ENCODE peak calls at places on chromosomes 16 and 17, in ten cellular contexts. Y is stomach, Z is mucosa of descending colon, B is GM23338, J is SK-N-SH, F is psoas muscle, Q is ascending aorta, L is IMR-90, V is upper lobe of right lung, M is upper lobe of left lung. O is an unnamed sample.

GRCh38 chr17:68195667-68196393 is 52.0 kb upstream of the AMZ2 start:
- DNase-seq in Y (no peak), Z (no peak), B (peak), J (peak), F (peak), Q (no peak), L (no peak), V (no peak), M (peak), O (no peak)

GRCh38 chr17:46192484-46193245 is 564 bp downstream of the KANSL1 start:
- DNase-seq in Y (peak), Z (peak), B (peak), J (peak), F (peak), Q (no peak), L (peak), V (peak), M (peak), O (peak)

GRCh38 chr17:7417056-7417655 is 3.0 kb upstream of the SPEM1 start:
- DNase-seq in Y (no peak), Z (no peak), B (no peak), J (no peak), F (no peak), Q (no peak), L (no peak), V (no peak), M (peak), O (no peak)

GRCh38 chr16:15621889-15622288 is 21.1 kb downstream of the MARF1 start:
- DNase-seq in Y (no peak), Z (no peak), B (no peak), J (no peak), F (no peak), Q (no peak), L (no peak), V (no peak), M (no peak), O (no peak)

GRCh38 chr16:51404386-51404785 is 253.3 kb upstream of the SALL1 start:
- DNase-seq in Y (no peak), Z (no peak), B (no peak), J (no peak), F (no peak), Q (no peak), L (peak), V (no peak), M (no peak), O (peak)

GRCh38 chr16:68644715-68645493 is at the start of gene CDH3:
- DNase-seq in Y (peak), Z (peak), B (peak), J (peak), F (no peak), Q (no peak), L (no peak), V (peak), M (peak), O (peak)

GRCh38 chr16:27827765-27828164 is 235.7 kb downstream of the GSG1L start:
- DNase-seq in Y (no peak), Z (no peak), B (no peak), J (no peak), F (no peak), Q (no peak), L (no peak), V (peak), M (no peak), O (no peak)

GRCh38 chr17:78919816-78920516 is 5.2 kb downstream of the TIMP2 start:
- DNase-seq in Y (no peak), Z (no peak), B (no peak), J (no peak), F (no peak), Q (no peak), L (no peak), V (no peak), M (no peak), O (no peak)

GRCh38 chr16:73066321-73066926 is 18.5 kb upstream of the ZFHX3 start:
- DNase-seq in Y (no peak), Z (peak), B (peak), J (no peak), F (no peak), Q (no peak), L (no peak), V (no peak), M (peak), O (no peak)

GRCh38 chr17:80846932-80847331 is 144.7 kb upstream of the CHMP6 start:
- DNase-seq in Y (no peak), Z (no peak), B (no peak), J (no peak), F (no peak), Q (no peak), L (no peak), V (peak), M (peak), O (no peak)

GRCh38 chr17:80782536-80783427 is 208.9 kb upstream of the CHMP6 start:
- DNase-seq in Y (no peak), Z (no peak), B (no peak), J (no peak), F (no peak), Q (no peak), L (peak), V (no peak), M (no peak), O (no peak)

GRCh38 chr16:2042171-2042570 is 5.5 kb downstream of the NTHL1 start:
- DNase-seq in Y (peak), Z (peak), B (no peak), J (no peak), F (no peak), Q (no peak), L (no peak), V (peak), M (peak), O (no peak)

GRCh38 chr17:49521088-49521450 is 26.0 kb downstream of the NGFR start:
- DNase-seq in Y (no peak), Z (no peak), B (no peak), J (peak), F (no peak), Q (no peak), L (no peak), V (no peak), M (no peak), O (no peak)

GRCh38 chr17:27991594-27991993 is 50.9 kb upstream of the NLK start:
- DNase-seq in Y (no peak), Z (no peak), B (no peak), J (no peak), F (no peak), Q (no peak), L (no peak), V (no peak), M (no peak), O (no peak)

GRCh38 chr17:28563475-28563874 is 7.8 kb downstream of the PIGS start:
- DNase-seq in Y (no peak), Z (no peak), B (no peak), J (no peak), F (no peak), Q (no peak), L (peak), V (no peak), M (no peak), O (peak)

GRCh38 chr16:24255446-24256352 is at the start of gene CACNG3:
- DNase-seq in Y (no peak), Z (peak), B (peak), J (peak), F (peak), Q (no peak), L (peak), V (peak), M (peak), O (no peak)

GRCh38 chr16:63539276-63539675 is 1503.0 kb upstream of the CDH8 start:
- DNase-seq in Y (no peak), Z (no peak), B (no peak), J (no peak), F (no peak), Q (no peak), L (no peak), V (no peak), M (no peak), O (no peak)

GRCh38 chr17:72977768-72978417 is 114.6 kb downstream of the SLC39A11 start:
- DNase-seq in Y (no peak), Z (no peak), B (no peak), J (no peak), F (no peak), Q (no peak), L (peak), V (no peak), M (peak), O (peak)

GRCh38 chr16:81528258-81528657 is 83.7 kb downstream of the CMIP start:
- DNase-seq in Y (no peak), Z (no peak), B (no peak), J (no peak), F (no peak), Q (no peak), L (no peak), V (peak), M (no peak), O (no peak)

GRCh38 chr16:56244612-56245011 is 53.3 kb downstream of the GNAO1 start:
- DNase-seq in Y (no peak), Z (no peak), B (no peak), J (no peak), F (no peak), Q (no peak), L (no peak), V (no peak), M (no peak), O (no peak)

GRCh38 chr16:75380870-75381269 is 52.4 kb downstream of the CFDP1 start:
- DNase-seq in Y (no peak), Z (no peak), B (no peak), J (no peak), F (no peak), Q (no peak), L (peak), V (no peak), M (no peak), O (no peak)

GRCh38 chr17:78360371-78361226 is 722 bp upstream of the SOCS3 start:
- DNase-seq in Y (peak), Z (peak), B (peak), J (peak), F (peak), Q (peak), L (peak), V (peak), M (peak), O (peak)

GRCh38 chr17:81479175-81479574 is 33.4 kb downstream of the ACTG1 start:
- DNase-seq in Y (no peak), Z (no peak), B (no peak), J (peak), F (no peak), Q (no peak), L (no peak), V (no peak), M (no peak), O (no peak)

GRCh38 chr16:73058221-73058615 is 10.3 kb upstream of the ZFHX3 start:
- DNase-seq in Y (peak), Z (peak), B (peak), J (peak), F (peak), Q (no peak), L (no peak), V (peak), M (peak), O (peak)

GRCh38 chr17:35865412-35866355 is 3.0 kb downstream of the HEATR9 start:
- DNase-seq in Y (no peak), Z (no peak), B (no peak), J (no peak), F (no peak), Q (no peak), L (peak), V (no peak), M (no peak), O (no peak)

GRCh38 chr17:63356275-63356905 is 89.7 kb downstream of the CYB561 start:
- DNase-seq in Y (no peak), Z (no peak), B (no peak), J (no peak), F (no peak), Q (no peak), L (peak), V (no peak), M (no peak), O (no peak)

GRCh38 chr16:81601601-81602251 is 157.1 kb downstream of the CMIP start:
- DNase-seq in Y (no peak), Z (no peak), B (no peak), J (peak), F (no peak), Q (no peak), L (peak), V (no peak), M (peak), O (no peak)

GRCh38 chr16:69917739-69918138 is 33.4 kb upstream of the CLEC18A start:
- DNase-seq in Y (no peak), Z (no peak), B (peak), J (no peak), F (peak), Q (no peak), L (peak), V (no peak), M (peak), O (no peak)

GRCh38 chr16:78455861-78456260 is 356.4 kb downstream of the WWOX start:
- DNase-seq in Y (peak), Z (no peak), B (no peak), J (no peak), F (no peak), Q (no peak), L (no peak), V (no peak), M (no peak), O (no peak)

GRCh38 chr17:1486802-1487695 is 5.4 kb downstream of the MYO1C start:
- DNase-seq in Y (peak), Z (peak), B (peak), J (no peak), F (peak), Q (peak), L (no peak), V (peak), M (peak), O (peak)

DNA sequence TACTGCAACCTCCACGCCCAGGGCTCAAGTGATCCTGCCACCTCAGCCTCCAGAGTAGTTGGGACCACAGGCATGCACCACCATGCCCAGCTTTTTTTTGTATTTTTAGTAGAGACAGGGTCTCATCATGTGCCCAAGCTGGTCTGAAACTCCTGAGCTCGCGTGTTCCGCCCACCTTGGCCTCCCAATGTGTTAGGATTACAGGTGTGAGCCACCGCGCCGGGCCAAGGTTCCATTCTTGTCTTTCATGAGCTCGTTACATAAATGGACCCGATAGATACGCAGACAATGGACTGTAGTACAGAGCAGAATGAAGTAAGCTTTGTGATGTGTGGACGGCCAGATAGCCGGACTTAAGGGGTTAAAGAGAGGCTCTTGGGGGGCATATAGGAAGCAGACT is 19.3 kb downstream of the UBN1 start:
- DNase-seq in Y (no peak), Z (no peak), B (no peak), J (no peak), F (no peak), Q (no peak), L (no peak), V (no peak), M (no peak), O (no peak)
- TF ChIP-seq CTCF in Y (no peak), Z (no peak), B (no peak), J (no peak), F (no peak), Q (no peak), L (no peak), V (no peak), M (no peak), O (no peak)

GRCh38 chr17:55527520-55528118 is 16.4 kb upstream of the SMIM36 start:
- DNase-seq in Y (no peak), Z (no peak), B (peak), J (peak), F (no peak), Q (no peak), L (peak), V (no peak), M (no peak), O (peak)
- TF ChIP-seq CTCF in Y (peak), Z (no peak), B (peak), J (peak), F (peak), Q (peak), L (peak), V (peak), M (peak), O (no peak)

DNA sequence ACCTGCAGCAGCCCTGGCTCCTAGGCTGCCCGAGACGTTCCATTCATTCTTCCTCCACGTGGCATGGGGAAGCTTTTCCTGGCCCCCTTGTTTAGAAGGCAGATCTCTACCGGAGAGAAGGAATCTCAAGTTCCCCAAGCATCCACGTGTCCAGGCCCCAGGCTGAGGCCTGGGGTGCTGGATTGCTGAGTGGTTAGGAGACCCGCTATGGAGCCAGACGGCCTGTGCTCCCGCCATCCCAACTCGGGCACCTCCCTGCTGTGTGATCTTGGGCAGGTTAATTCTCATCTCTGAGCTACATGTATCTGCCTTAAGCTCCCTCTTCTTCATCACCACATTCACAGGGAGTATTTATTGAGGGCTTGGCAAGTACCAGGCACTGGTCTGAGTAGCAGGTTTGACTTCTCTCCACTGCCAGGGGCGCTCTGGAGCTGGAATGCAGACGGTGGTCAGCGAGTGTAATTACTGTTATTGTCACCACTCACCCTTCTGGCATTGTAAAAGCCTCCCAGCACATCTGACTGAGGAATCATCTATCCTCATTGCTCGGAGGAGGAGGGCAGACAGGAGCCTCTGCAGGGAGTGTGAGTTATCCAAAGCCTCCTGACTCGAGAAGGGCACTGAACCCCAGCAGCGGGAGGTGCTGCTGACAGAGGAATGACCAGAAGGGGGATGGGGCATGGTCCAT is 1.1 kb upstream of the ADGRG1 start:
- DNase-seq in Y (no peak), Z (peak), B (peak), J (peak), F (no peak), Q (no peak), L (peak), V (no peak), M (no peak), O (peak)
- TF ChIP-seq CTCF in Y (no peak), Z (no peak), B (peak), J (peak), F (no peak), Q (no peak), L (peak), V (no peak), M (no peak), O (no peak)

GRCh38 chr16:11295672-11296071 is 14.5 kb upstream of the PRM1 start:
- DNase-seq in Y (no peak), Z (no peak), B (no peak), J (no peak), F (no peak), Q (no peak), L (no peak), V (no peak), M (no peak), O (no peak)

GRCh38 chr16:11298143-11298900 is 17.2 kb upstream of the PRM1 start:
- DNase-seq in Y (no peak), Z (no peak), B (no peak), J (no peak), F (no peak), Q (no peak), L (no peak), V (no peak), M (no peak), O (no peak)

GRCh38 chr16:11296351-11296705 is 15.2 kb upstream of the PRM1 start:
- DNase-seq in Y (no peak), Z (no peak), B (no peak), J (no peak), F (no peak), Q (no peak), L (no peak), V (no peak), M (no peak), O (no peak)

GRCh38 chr16:11296706-11297491 is 15.8 kb upstream of the PRM1 start:
- DNase-seq in Y (peak), Z (no peak), B (no peak), J (no peak), F (no peak), Q (no peak), L (no peak), V (no peak), M (no peak), O (no peak)

DNA sequence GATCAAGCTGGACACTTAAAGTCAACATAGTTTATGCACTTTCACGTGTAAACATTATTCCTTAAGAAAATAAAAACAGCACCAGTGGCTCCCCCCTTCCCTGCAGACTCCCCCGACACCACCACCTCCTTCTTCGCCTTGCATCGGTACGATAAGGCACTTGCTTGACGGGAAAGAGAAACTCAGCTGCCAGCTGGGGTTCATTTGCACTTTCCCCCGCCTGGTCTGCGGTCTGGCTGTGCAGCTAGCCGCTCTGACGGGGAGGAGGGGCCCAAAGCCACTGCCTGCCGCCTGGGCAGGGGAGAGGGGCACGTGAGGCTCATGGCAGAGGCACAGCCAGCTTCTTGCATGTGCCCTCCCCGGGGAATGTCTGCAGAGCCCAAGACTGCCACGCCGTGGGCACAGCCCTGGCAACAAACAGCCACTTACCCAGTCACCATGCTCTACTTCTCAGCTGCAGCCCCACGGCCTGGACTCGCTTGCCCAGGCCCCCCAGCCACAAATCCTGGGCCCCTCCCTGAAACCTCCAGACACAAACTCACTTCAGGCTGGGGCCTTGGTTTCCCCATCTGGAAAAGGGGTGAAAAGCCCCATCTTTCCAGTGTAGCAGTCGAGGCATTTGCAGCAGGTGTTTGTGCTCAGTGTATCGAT is 16.5 kb upstream of the PRM1 start:
- DNase-seq in Y (peak), Z (peak), B (peak), J (peak), F (peak), Q (peak), L (peak), V (peak), M (peak), O (peak)
- TF ChIP-seq CTCF in Y (no peak), Z (no peak), B (no peak), J (no peak), F (peak), Q (peak), L (no peak), V (peak), M (no peak), O (no peak)

DNA sequence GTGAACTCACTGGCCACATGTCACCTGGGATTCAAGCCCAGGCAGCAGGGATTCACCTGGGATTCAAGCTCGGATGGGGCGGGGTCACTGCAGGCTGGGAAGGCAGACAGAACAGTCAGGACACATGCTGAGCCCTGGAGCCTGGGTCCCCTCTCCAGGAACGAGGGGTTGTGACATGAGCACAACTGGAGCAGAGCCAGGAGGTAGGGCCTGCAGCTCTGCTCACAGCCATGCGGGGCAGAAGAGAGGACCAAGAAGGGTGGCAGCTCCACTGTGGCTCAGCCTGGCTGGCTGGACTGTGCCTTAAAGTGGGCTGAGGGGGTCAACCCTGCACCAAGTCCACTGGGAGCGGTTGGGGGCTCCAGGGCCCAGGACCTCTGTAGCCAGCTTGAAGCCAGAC is 150.1 kb downstream of the RAB11FIP4 start:
- DNase-seq in Y (no peak), Z (no peak), B (peak), J (no peak), F (no peak), Q (no peak), L (no peak), V (no peak), M (no peak), O (peak)
- TF ChIP-seq CTCF in Y (no peak), Z (no peak), B (peak), J (peak), F (no peak), Q (no peak), L (peak), V (no peak), M (no peak), O (no peak)

DNA sequence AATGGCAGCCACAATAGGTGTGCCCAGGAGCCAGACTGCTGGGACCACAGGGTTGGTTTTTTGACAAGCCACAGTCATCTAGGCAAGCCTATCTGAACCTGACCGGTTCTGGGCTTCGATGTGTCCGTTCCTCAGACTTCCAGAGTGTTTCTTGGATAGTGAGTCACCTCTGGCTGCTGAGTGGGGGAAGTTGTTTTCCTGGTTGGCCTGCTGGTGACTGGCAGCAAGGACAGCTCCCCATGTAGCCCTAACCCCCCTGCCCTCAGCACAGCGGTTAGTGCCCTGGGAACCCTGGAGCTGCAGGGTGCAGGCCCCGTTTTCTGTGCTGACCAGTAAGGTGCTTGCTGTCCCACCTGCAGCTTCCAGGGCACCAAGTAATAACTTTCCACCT is 65.5 kb downstream of the PLD6 start:
- DNase-seq in Y (no peak), Z (no peak), B (no peak), J (no peak), F (peak), Q (no peak), L (peak), V (no peak), M (no peak), O (no peak)
- TF ChIP-seq CTCF in Y (no peak), Z (no peak), B (no peak), J (no peak), F (no peak), Q (no peak), L (peak), V (no peak), M (no peak), O (no peak)